ENCODE peak calls at places on chromosome 13, in seven cellular contexts. One of them, this sample, is unnamed.

GRCh38 chr13:100600915-100601314 is 12.3 kb upstream of the GGACT start:
- DNase-seq in brain microvascular endothelial cell: no peak
- DNase-seq in DMS53: no peak
- DNase-seq in effector memory CD4-positive, alpha-beta T cell: no peak
- DNase-seq in heart left ventricle: no peak
- DNase-seq in stimulated activated CD4-positive, alpha-beta T cell treated with anti-CD3 and anti-CD28 coated beads, Interleukin-15, amount 100 ng/mL, for 1 hour: no peak
- DNase-seq in epithelial cell of esophagus: no peak
- DNase-seq in this sample: no peak

GRCh38 chr13:77545626-77546412 is 10.3 kb downstream of the SCEL start:
- DNase-seq in brain microvascular endothelial cell: no peak
- DNase-seq in DMS53: peak
- DNase-seq in effector memory CD4-positive, alpha-beta T cell: no peak
- DNase-seq in heart left ventricle: no peak
- DNase-seq in stimulated activated CD4-positive, alpha-beta T cell treated with anti-CD3 and anti-CD28 coated beads, Interleukin-15, amount 100 ng/mL, for 1 hour: no peak
- DNase-seq in epithelial cell of esophagus: no peak
- DNase-seq in this sample: no peak

GRCh38 chr13:89695343-89696257 is 1651.9 kb upstream of the MIR17HG start:
- DNase-seq in brain microvascular endothelial cell: peak
- DNase-seq in DMS53: peak
- DNase-seq in effector memory CD4-positive, alpha-beta T cell: no peak
- DNase-seq in heart left ventricle: no peak
- DNase-seq in stimulated activated CD4-positive, alpha-beta T cell treated with anti-CD3 and anti-CD28 coated beads, Interleukin-15, amount 100 ng/mL, for 1 hour: no peak
- DNase-seq in epithelial cell of esophagus: peak
- DNase-seq in this sample: no peak

GRCh38 chr13:76886292-76887061 is at the start of gene KCTD12:
- DNase-seq in brain microvascular endothelial cell: peak
- DNase-seq in DMS53: peak
- DNase-seq in effector memory CD4-positive, alpha-beta T cell: peak
- DNase-seq in heart left ventricle: peak
- DNase-seq in stimulated activated CD4-positive, alpha-beta T cell treated with anti-CD3 and anti-CD28 coated beads, Interleukin-15, amount 100 ng/mL, for 1 hour: peak
- DNase-seq in epithelial cell of esophagus: peak
- DNase-seq in this sample: peak

GRCh38 chr13:20192470-20193141 is at the start of gene GJB2:
- DNase-seq in brain microvascular endothelial cell: no peak
- DNase-seq in DMS53: peak
- DNase-seq in effector memory CD4-positive, alpha-beta T cell: no peak
- DNase-seq in heart left ventricle: no peak
- DNase-seq in stimulated activated CD4-positive, alpha-beta T cell treated with anti-CD3 and anti-CD28 coated beads, Interleukin-15, amount 100 ng/mL, for 1 hour: no peak
- DNase-seq in epithelial cell of esophagus: peak
- DNase-seq in this sample: no peak

GRCh38 chr13:24124789-24125476 is 35.6 kb upstream of the SPATA13 start:
- DNase-seq in brain microvascular endothelial cell: no peak
- DNase-seq in DMS53: no peak
- DNase-seq in effector memory CD4-positive, alpha-beta T cell: no peak
- DNase-seq in heart left ventricle: no peak
- DNase-seq in stimulated activated CD4-positive, alpha-beta T cell treated with anti-CD3 and anti-CD28 coated beads, Interleukin-15, amount 100 ng/mL, for 1 hour: no peak
- DNase-seq in epithelial cell of esophagus: no peak
- DNase-seq in this sample: no peak

GRCh38 chr13:44052843-44053607 is 173.3 kb downstream of the LACC1 start:
- DNase-seq in brain microvascular endothelial cell: peak
- DNase-seq in DMS53: no peak
- DNase-seq in effector memory CD4-positive, alpha-beta T cell: no peak
- DNase-seq in heart left ventricle: peak
- DNase-seq in stimulated activated CD4-positive, alpha-beta T cell treated with anti-CD3 and anti-CD28 coated beads, Interleukin-15, amount 100 ng/mL, for 1 hour: no peak
- DNase-seq in epithelial cell of esophagus: peak
- DNase-seq in this sample: peak

GRCh38 chr13:51801631-51802099 is 2.3 kb downstream of the DHRS12 start:
- DNase-seq in brain microvascular endothelial cell: no peak
- DNase-seq in DMS53: peak
- DNase-seq in effector memory CD4-positive, alpha-beta T cell: no peak
- DNase-seq in heart left ventricle: peak
- DNase-seq in stimulated activated CD4-positive, alpha-beta T cell treated with anti-CD3 and anti-CD28 coated beads, Interleukin-15, amount 100 ng/mL, for 1 hour: no peak
- DNase-seq in epithelial cell of esophagus: peak
- DNase-seq in this sample: peak

GRCh38 chr13:28553971-28554370 is 59.0 kb upstream of the FLT1 start:
- DNase-seq in brain microvascular endothelial cell: no peak
- DNase-seq in DMS53: no peak
- DNase-seq in effector memory CD4-positive, alpha-beta T cell: no peak
- DNase-seq in heart left ventricle: no peak
- DNase-seq in stimulated activated CD4-positive, alpha-beta T cell treated with anti-CD3 and anti-CD28 coated beads, Interleukin-15, amount 100 ng/mL, for 1 hour: no peak
- DNase-seq in epithelial cell of esophagus: no peak
- DNase-seq in this sample: no peak

GRCh38 chr13:60152114-60152513 is 11.6 kb downstream of the DIAPH3 start:
- DNase-seq in brain microvascular endothelial cell: no peak
- DNase-seq in DMS53: no peak
- DNase-seq in effector memory CD4-positive, alpha-beta T cell: no peak
- DNase-seq in heart left ventricle: no peak
- DNase-seq in stimulated activated CD4-positive, alpha-beta T cell treated with anti-CD3 and anti-CD28 coated beads, Interleukin-15, amount 100 ng/mL, for 1 hour: no peak
- DNase-seq in epithelial cell of esophagus: peak
- DNase-seq in this sample: no peak

GRCh38 chr13:95536629-95537241 is 15.8 kb upstream of the CLDN10 start:
- DNase-seq in brain microvascular endothelial cell: no peak
- DNase-seq in DMS53: peak
- DNase-seq in effector memory CD4-positive, alpha-beta T cell: no peak
- DNase-seq in heart left ventricle: no peak
- DNase-seq in stimulated activated CD4-positive, alpha-beta T cell treated with anti-CD3 and anti-CD28 coated beads, Interleukin-15, amount 100 ng/mL, for 1 hour: no peak
- DNase-seq in epithelial cell of esophagus: peak
- DNase-seq in this sample: no peak

GRCh38 chr13:79741006-79741405 is 260.1 kb downstream of the NDFIP2 start:
- DNase-seq in brain microvascular endothelial cell: peak
- DNase-seq in DMS53: no peak
- DNase-seq in effector memory CD4-positive, alpha-beta T cell: no peak
- DNase-seq in heart left ventricle: no peak
- DNase-seq in stimulated activated CD4-positive, alpha-beta T cell treated with anti-CD3 and anti-CD28 coated beads, Interleukin-15, amount 100 ng/mL, for 1 hour: no peak
- DNase-seq in epithelial cell of esophagus: no peak
- DNase-seq in this sample: no peak

GRCh38 chr13:46679369-46680180 is 117.4 kb downstream of the ESD start:
- DNase-seq in brain microvascular endothelial cell: peak
- DNase-seq in DMS53: no peak
- DNase-seq in effector memory CD4-positive, alpha-beta T cell: no peak
- DNase-seq in heart left ventricle: no peak
- DNase-seq in stimulated activated CD4-positive, alpha-beta T cell treated with anti-CD3 and anti-CD28 coated beads, Interleukin-15, amount 100 ng/mL, for 1 hour: no peak
- DNase-seq in epithelial cell of esophagus: no peak
- DNase-seq in this sample: no peak

GRCh38 chr13:45627656-45628055 is 12.1 kb upstream of the ERICH6B start:
- DNase-seq in brain microvascular endothelial cell: no peak
- DNase-seq in DMS53: no peak
- DNase-seq in effector memory CD4-positive, alpha-beta T cell: no peak
- DNase-seq in heart left ventricle: no peak
- DNase-seq in stimulated activated CD4-positive, alpha-beta T cell treated with anti-CD3 and anti-CD28 coated beads, Interleukin-15, amount 100 ng/mL, for 1 hour: no peak
- DNase-seq in epithelial cell of esophagus: no peak
- DNase-seq in this sample: no peak

GRCh38 chr13:113854238-113855011 is 9.5 kb downstream of the GAS6 start:
- DNase-seq in brain microvascular endothelial cell: no peak
- DNase-seq in DMS53: no peak
- DNase-seq in effector memory CD4-positive, alpha-beta T cell: no peak
- DNase-seq in heart left ventricle: peak
- DNase-seq in stimulated activated CD4-positive, alpha-beta T cell treated with anti-CD3 and anti-CD28 coated beads, Interleukin-15, amount 100 ng/mL, for 1 hour: no peak
- DNase-seq in epithelial cell of esophagus: no peak
- DNase-seq in this sample: peak

GRCh38 chr13:99992376-99992775 is 10.8 kb downstream of the ZIC2 start:
- DNase-seq in brain microvascular endothelial cell: no peak
- DNase-seq in DMS53: no peak
- DNase-seq in effector memory CD4-positive, alpha-beta T cell: no peak
- DNase-seq in heart left ventricle: no peak
- DNase-seq in stimulated activated CD4-positive, alpha-beta T cell treated with anti-CD3 and anti-CD28 coated beads, Interleukin-15, amount 100 ng/mL, for 1 hour: no peak
- DNase-seq in epithelial cell of esophagus: no peak
- DNase-seq in this sample: no peak

GRCh38 chr13:89214115-89214514 is 1542.9 kb downstream of the SLITRK5 start:
- DNase-seq in brain microvascular endothelial cell: no peak
- DNase-seq in DMS53: no peak
- DNase-seq in effector memory CD4-positive, alpha-beta T cell: no peak
- DNase-seq in heart left ventricle: no peak
- DNase-seq in stimulated activated CD4-positive, alpha-beta T cell treated with anti-CD3 and anti-CD28 coated beads, Interleukin-15, amount 100 ng/mL, for 1 hour: no peak
- DNase-seq in epithelial cell of esophagus: no peak
- DNase-seq in this sample: no peak

GRCh38 chr13:76845865-76846264 is 40.3 kb downstream of the KCTD12 start:
- DNase-seq in brain microvascular endothelial cell: no peak
- DNase-seq in DMS53: no peak
- DNase-seq in effector memory CD4-positive, alpha-beta T cell: no peak
- DNase-seq in heart left ventricle: no peak
- DNase-seq in stimulated activated CD4-positive, alpha-beta T cell treated with anti-CD3 and anti-CD28 coated beads, Interleukin-15, amount 100 ng/mL, for 1 hour: no peak
- DNase-seq in epithelial cell of esophagus: no peak
- DNase-seq in this sample: no peak

GRCh38 chr13:32938907-32939306 is 77.3 kb upstream of the KL start:
- DNase-seq in brain microvascular endothelial cell: peak
- DNase-seq in DMS53: no peak
- DNase-seq in effector memory CD4-positive, alpha-beta T cell: no peak
- DNase-seq in heart left ventricle: no peak
- DNase-seq in stimulated activated CD4-positive, alpha-beta T cell treated with anti-CD3 and anti-CD28 coated beads, Interleukin-15, amount 100 ng/mL, for 1 hour: no peak
- DNase-seq in epithelial cell of esophagus: peak
- DNase-seq in this sample: no peak

GRCh38 chr13:57611956-57612355 is 19.6 kb upstream of the PCDH17 start:
- DNase-seq in brain microvascular endothelial cell: no peak
- DNase-seq in DMS53: no peak
- DNase-seq in effector memory CD4-positive, alpha-beta T cell: no peak
- DNase-seq in heart left ventricle: no peak
- DNase-seq in stimulated activated CD4-positive, alpha-beta T cell treated with anti-CD3 and anti-CD28 coated beads, Interleukin-15, amount 100 ng/mL, for 1 hour: no peak
- DNase-seq in epithelial cell of esophagus: no peak
- DNase-seq in this sample: no peak

GRCh38 chr13:27353166-27353583 is 71.2 kb upstream of the GTF3A start:
- DNase-seq in brain microvascular endothelial cell: peak
- DNase-seq in DMS53: peak
- DNase-seq in effector memory CD4-positive, alpha-beta T cell: no peak
- DNase-seq in heart left ventricle: no peak
- DNase-seq in stimulated activated CD4-positive, alpha-beta T cell treated with anti-CD3 and anti-CD28 coated beads, Interleukin-15, amount 100 ng/mL, for 1 hour: no peak
- DNase-seq in epithelial cell of esophagus: peak
- DNase-seq in this sample: no peak

GRCh38 chr13:40776681-40777165 is 5.7 kb upstream of the MRPS31 start:
- DNase-seq in brain microvascular endothelial cell: peak
- DNase-seq in DMS53: peak
- DNase-seq in effector memory CD4-positive, alpha-beta T cell: peak
- DNase-seq in heart left ventricle: no peak
- DNase-seq in stimulated activated CD4-positive, alpha-beta T cell treated with anti-CD3 and anti-CD28 coated beads, Interleukin-15, amount 100 ng/mL, for 1 hour: peak
- DNase-seq in epithelial cell of esophagus: peak
- DNase-seq in this sample: peak

GRCh38 chr13:98853791-98854191 is 101.3 kb upstream of the SLC15A1 start:
- DNase-seq in brain microvascular endothelial cell: peak
- DNase-seq in DMS53: no peak
- DNase-seq in effector memory CD4-positive, alpha-beta T cell: no peak
- DNase-seq in heart left ventricle: no peak
- DNase-seq in stimulated activated CD4-positive, alpha-beta T cell treated with anti-CD3 and anti-CD28 coated beads, Interleukin-15, amount 100 ng/mL, for 1 hour: no peak
- DNase-seq in epithelial cell of esophagus: peak
- DNase-seq in this sample: no peak

GRCh38 chr13:108897955-108898354 is 268.5 kb downstream of the MYO16 start:
- DNase-seq in brain microvascular endothelial cell: no peak
- DNase-seq in DMS53: peak
- DNase-seq in effector memory CD4-positive, alpha-beta T cell: no peak
- DNase-seq in heart left ventricle: no peak
- DNase-seq in stimulated activated CD4-positive, alpha-beta T cell treated with anti-CD3 and anti-CD28 coated beads, Interleukin-15, amount 100 ng/mL, for 1 hour: no peak
- DNase-seq in epithelial cell of esophagus: no peak
- DNase-seq in this sample: no peak

GRCh38 chr13:111886217-111886945 is 180.6 kb upstream of the SOX1 start:
- DNase-seq in brain microvascular endothelial cell: no peak
- DNase-seq in DMS53: no peak
- DNase-seq in effector memory CD4-positive, alpha-beta T cell: no peak
- DNase-seq in heart left ventricle: no peak
- DNase-seq in stimulated activated CD4-positive, alpha-beta T cell treated with anti-CD3 and anti-CD28 coated beads, Interleukin-15, amount 100 ng/mL, for 1 hour: no peak
- DNase-seq in epithelial cell of esophagus: no peak
- DNase-seq in this sample: no peak

GRCh38 chr13:23391752-23392151 is 41.8 kb downstream of the SACS start:
- DNase-seq in brain microvascular endothelial cell: no peak
- DNase-seq in DMS53: peak
- DNase-seq in effector memory CD4-positive, alpha-beta T cell: no peak
- DNase-seq in heart left ventricle: no peak
- DNase-seq in stimulated activated CD4-positive, alpha-beta T cell treated with anti-CD3 and anti-CD28 coated beads, Interleukin-15, amount 100 ng/mL, for 1 hour: no peak
- DNase-seq in epithelial cell of esophagus: no peak
- DNase-seq in this sample: no peak